ENCODE peak calls at places on chromosome 18, in seven cellular contexts. L is SK-N-SH, W is GM23338, X is PC-3, C is MM.1S, Z is HCT116, K is GM23248. Q is an unnamed sample. For H3K4me1, the result is how much of the 10 kb centered on the place peaks cover.

GRCh38 chr18:36814994-36815393 is 13.8 kb downstream of the TPGS2 start:
- DNase-seq in C (no peak), Z (no peak), X (no peak), W (no peak), K (no peak), L (no peak), Q (no peak)

GRCh38 chr18:8299054-8299708 is 310.1 kb upstream of the RAB12 start:
- DNase-seq in L (no peak), X (no peak), K (no peak), C (no peak), Z (no peak), W (no peak), Q (no peak)

GRCh38 chr18:59231877-59232276 is 11.9 kb downstream of the GRP start:
- DNase-seq in C (no peak), X (no peak), K (no peak), L (no peak), Z (no peak), W (no peak), Q (no peak)

GRCh38 chr18:75533954-75534353 is 106.5 kb upstream of the SMIM21 start:
- DNase-seq in L (no peak), C (no peak), Z (no peak), K (peak), X (no peak), W (no peak), Q (no peak)

GRCh38 chr18:49869354-49869753 is 56.0 kb upstream of the ACAA2 start:
- DNase-seq in X (no peak), W (no peak), K (no peak), L (no peak), C (no peak), Z (no peak), Q (no peak)

GRCh38 chr18:54148678-54149077 is 75.8 kb downstream of the MBD2 start:
- DNase-seq in X (no peak), Z (no peak), W (no peak), L (no peak), C (no peak), K (no peak), Q (no peak)

GRCh38 chr18:74282359-74283254 is 9.2 kb downstream of the CYB5A start:
- DNase-seq in W (peak), C (no peak), K (no peak), X (peak), L (no peak), Z (no peak), Q (no peak)

GRCh38 chr18:72991379-72991778 is 123.6 kb upstream of the NETO1 start:
- DNase-seq in W (no peak), L (no peak), X (no peak), Z (no peak), C (no peak), K (no peak), Q (no peak)

GRCh38 chr18:75025573-75025972 is 183.4 kb downstream of the PTGR3 start:
- DNase-seq in L (no peak), Z (no peak), X (no peak), C (no peak), K (no peak), W (no peak), Q (no peak)

GRCh38 chr18:14959550-14959949 is 211.6 kb downstream of the ANKRD30B start:
- DNase-seq in W (no peak), L (no peak), Z (no peak), C (no peak), X (no peak), K (no peak), Q (no peak)

GRCh38 chr18:8081267-8081666 is 514.2 kb downstream of the PTPRM start:
- DNase-seq in K (no peak), Z (no peak), C (no peak), W (no peak), L (no peak), X (no peak), Q (no peak)

GRCh38 chr18:76713432-76713831 is 108.9 kb upstream of the ZNF236 start:
- DNase-seq in C (no peak), W (no peak), K (no peak), L (no peak), Z (no peak), X (no peak), Q (no peak)

GRCh38 chr18:51132256-51132935 is 65.1 kb downstream of the MEX3C start:
- DNase-seq in K (no peak), L (no peak), W (no peak), C (no peak), Z (no peak), X (no peak), Q (no peak)

GRCh38 chr18:74768096-74768495 is 170.4 kb downstream of the ZNF407 start:
- DNase-seq in Z (no peak), L (no peak), X (no peak), C (no peak), W (no peak), K (no peak), Q (no peak)

GRCh38 chr18:75679347-75679746 is 251.8 kb upstream of the SMIM21 start:
- DNase-seq in W (no peak), L (no peak), C (no peak), K (no peak), Z (no peak), X (no peak), Q (no peak)

GRCh38 chr18:24273596-24273995 is 124.0 kb downstream of the OSBPL1A start:
- DNase-seq in K (peak), C (no peak), Z (no peak), L (no peak), X (peak), W (no peak), Q (no peak)

GRCh38 chr18:46171331-46171730 is 67.1 kb downstream of the HAUS1 start:
- DNase-seq in X (peak), C (no peak), L (no peak), K (no peak), Z (no peak), W (no peak), Q (no peak)

GRCh38 chr18:46173393-46174316 is 69.5 kb downstream of the HAUS1 start:
- DNase-seq in Z (peak), X (peak), K (peak), C (peak), W (peak), L (peak), Q (peak)

GRCh38 chr18:46169464-46169941 is 65.3 kb downstream of the HAUS1 start:
- DNase-seq in L (no peak), X (peak), K (peak), W (no peak), C (no peak), Z (no peak), Q (no peak)

GRCh38 chr18:46179306-46179705 is 75.1 kb downstream of the HAUS1 start:
- DNase-seq in W (no peak), Z (no peak), L (no peak), C (no peak), X (no peak), K (no peak), Q (no peak)

DNA sequence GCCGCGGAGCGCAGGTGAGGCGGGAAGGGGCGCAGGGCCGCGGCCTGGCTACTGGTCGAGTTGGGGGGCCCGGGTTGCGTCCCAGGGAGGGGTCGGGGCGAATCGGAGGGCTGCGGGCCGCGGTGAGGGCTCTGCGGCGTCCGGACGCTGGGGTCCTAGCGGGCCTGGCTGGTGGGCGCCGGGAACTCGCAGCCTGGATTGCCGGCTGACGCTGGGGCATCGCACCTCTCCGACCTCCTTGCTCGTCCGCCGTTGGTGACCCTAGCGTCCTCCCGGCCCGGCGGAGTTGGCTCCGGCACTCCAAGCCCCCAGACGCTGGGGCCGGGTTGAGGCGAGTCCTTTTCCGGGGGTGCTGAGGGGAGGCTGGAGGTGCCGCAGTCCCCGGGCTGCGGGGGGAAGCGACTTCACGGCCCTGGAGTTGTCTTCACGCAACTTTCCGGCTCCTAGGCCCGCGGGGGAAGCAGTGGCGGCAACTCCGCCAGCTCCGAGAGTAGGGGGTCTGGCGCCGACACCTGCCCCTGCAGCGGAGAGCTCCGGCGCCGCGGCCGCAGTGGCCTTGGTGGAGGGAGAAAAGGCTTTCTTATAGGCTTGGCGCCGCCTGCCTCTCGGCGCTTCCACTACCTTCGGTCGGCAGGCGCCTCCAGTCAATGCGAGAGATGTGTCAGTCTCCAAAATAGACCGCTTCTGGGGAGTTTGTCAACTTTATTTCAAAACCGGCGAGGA is 70.3 kb downstream of the HAUS1 start:
- DNase-seq in C (peak), Z (no peak), L (peak), K (peak), X (no peak), W (peak), Q (peak)
- TF ChIP-seq EZH2phosphoT487 in C (no peak), Z (no peak), L (no peak), K (no peak), X (no peak), W (no peak), Q (no peak)

DNA sequence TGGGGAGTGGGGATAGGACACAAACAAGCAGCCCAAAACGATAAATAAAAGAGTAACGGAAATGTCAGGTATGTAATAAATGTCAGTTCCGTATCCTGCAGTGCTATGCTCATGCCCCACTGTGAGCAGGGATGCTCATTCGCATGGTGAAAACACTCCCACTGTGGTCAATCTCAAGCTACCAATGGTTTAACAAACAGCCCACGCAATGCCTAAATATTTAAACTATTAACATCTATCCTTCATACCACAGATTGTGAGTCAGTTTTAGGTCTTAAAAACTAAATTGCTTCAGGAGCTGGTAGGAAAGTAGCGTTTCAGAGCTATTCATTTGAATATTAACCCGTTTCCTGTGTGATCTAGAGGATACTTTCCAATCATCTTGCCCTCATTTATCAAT is 207.4 kb downstream of the TCF4 start:
- DNase-seq in L (no peak), C (no peak), X (no peak), W (no peak), Z (no peak), K (peak), Q (no peak)
- H3K4me1 ChIP-seq in L (under half), C (under half), X (under half), W (under half), Z (under half), K (under half), Q (under half)

GRCh38 chr18:70578480-70578879 is 289.6 kb downstream of the SOCS6 start:
- DNase-seq in X (no peak), W (no peak), C (no peak), K (no peak), Z (no peak), L (no peak), Q (peak)
- H2AFZ ChIP-seq in X (no peak), W (no peak), C (no peak), K (no peak), Z (no peak), L (no peak), Q (peak)

GRCh38 chr18:21443776-21444464 is 156.6 kb downstream of the ESCO1 start:
- DNase-seq in K (no peak), X (no peak), Z (no peak), W (no peak), L (no peak), C (no peak), Q (no peak)

GRCh38 chr18:21441670-21442069 is 158.8 kb downstream of the ESCO1 start:
- DNase-seq in C (no peak), L (no peak), X (no peak), Z (no peak), W (no peak), K (no peak), Q (no peak)

GRCh38 chr18:21444465-21445023 is 156.0 kb downstream of the ESCO1 start:
- DNase-seq in Z (peak), X (peak), W (peak), C (peak), L (peak), K (peak), Q (peak)

DNA sequence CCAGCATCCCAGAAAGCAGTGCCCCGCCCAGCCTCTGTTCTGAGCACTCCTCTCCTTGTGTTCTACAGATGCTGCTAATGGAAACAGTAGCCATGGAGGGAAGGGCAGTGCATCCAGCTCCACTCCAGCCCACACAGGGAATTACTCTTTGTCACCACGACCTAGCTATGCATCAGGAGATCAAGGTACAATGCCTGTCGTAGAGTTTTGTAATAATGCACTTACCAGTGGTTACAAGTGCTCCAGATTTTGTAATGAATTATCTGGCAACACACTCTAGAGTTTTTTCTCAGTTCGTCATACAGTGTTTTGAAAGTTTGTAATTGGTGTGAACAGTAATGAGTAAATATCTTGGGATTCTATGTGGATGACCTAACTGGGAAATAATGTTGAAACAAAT is 161.1 kb downstream of the ESCO1 start:
- DNase-seq in W (no peak), C (no peak), L (no peak), X (peak), Z (no peak), K (peak), Q (no peak)
- TF ChIP-seq EZH2phosphoT487 in W (no peak), C (no peak), L (no peak), X (no peak), Z (no peak), K (peak), Q (no peak)

GRCh38 chr18:31774477-31774785 is 13.8 kb upstream of the SLC25A52 start:
- DNase-seq in Z (no peak), X (no peak), C (peak), W (no peak), K (no peak), L (no peak), Q (no peak)
- H3K4me1 ChIP-seq in Z (under half), X (under half), C (under half), W (under half), K (under half), L (under half), Q (under half)

GRCh38 chr18:3723554-3723953 is 273.6 kb downstream of the TGIF1 start:
- DNase-seq in X (no peak), Z (no peak), L (no peak), W (no peak), K (no peak), C (no peak), Q (no peak)
- H2AFZ ChIP-seq in X (no peak), Z (no peak), L (no peak), W (no peak), K (no peak), C (no peak), Q (no peak)

DNA sequence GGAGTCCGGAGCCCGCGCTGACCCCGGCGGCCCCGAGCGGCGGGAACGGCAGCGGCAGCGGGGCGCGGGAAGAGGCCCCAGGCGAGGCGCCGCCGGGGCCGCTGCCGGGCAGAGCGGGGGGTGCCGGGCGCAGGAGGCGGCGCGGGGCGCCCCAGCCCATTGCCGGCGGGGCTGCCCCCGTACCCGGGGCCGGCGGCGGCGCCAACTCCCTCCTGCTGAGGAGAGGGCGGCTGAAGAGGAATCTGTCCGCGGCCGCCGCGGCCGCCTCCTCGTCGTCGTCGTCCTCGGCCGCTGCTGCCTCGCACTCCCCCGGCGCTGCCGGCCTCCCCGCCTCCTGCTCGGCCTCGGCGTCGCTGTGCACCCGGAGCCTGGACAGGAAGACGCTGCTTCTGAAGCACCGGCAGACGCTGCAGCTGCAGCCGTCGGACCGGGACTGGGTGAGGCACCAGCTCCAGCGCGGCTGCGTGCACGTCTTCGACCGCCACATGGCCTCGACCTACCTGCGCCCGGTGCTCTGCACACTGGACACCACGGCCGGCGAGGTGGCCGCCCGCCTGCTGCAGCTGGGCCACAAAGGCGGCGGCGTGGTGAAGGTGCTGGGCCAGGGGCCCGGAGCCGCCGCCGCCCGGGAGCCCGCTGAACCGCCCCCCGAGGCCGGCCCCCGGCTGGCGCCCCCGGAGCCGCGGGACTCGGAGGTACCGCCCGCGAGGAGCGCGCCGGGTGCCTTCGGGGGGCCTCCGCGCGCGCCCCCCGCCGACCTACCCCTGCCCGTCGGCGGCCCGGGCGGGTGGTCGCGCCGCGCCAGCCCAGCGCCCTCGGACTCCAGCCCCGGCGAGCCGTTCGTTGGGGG is 713 bp downstream of the PHLPP1 start:
- DNase-seq in W (peak), X (peak), Z (peak), K (peak), C (peak), L (peak), Q (peak)
- TF ChIP-seq EZH2phosphoT487 in W (no peak), X (no peak), Z (no peak), K (no peak), C (no peak), L (no peak), Q (no peak)

GRCh38 chr18:39200153-39200552 is 1634.6 kb upstream of the CELF4 start:
- DNase-seq in Z (no peak), K (no peak), W (no peak), X (no peak), L (no peak), C (no peak), Q (no peak)

GRCh38 chr18:39199231-39199855 is 1633.7 kb upstream of the CELF4 start:
- DNase-seq in C (no peak), W (no peak), Z (no peak), X (no peak), L (no peak), K (no peak), Q (no peak)

DNA sequence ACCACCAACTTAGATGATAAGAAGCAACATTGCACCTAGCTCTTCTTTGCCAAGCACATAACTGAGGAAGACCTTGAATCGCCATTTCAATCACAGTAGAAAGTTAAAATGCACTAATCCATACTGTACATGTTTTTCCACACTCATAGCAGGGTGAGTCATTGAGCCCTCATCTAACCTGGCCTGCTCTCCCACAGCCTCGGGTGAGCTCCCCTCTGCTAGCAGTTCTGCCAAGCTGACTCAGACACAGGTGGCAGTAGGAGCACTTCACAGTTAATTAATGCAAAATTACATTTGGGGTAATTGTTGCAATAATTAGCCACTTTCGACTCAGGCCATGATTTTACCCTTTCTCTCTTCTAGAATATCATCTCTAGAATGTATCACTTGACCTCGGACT is 1632.8 kb upstream of the CELF4 start:
- DNase-seq in W (no peak), Z (no peak), L (no peak), C (no peak), K (peak), X (peak), Q (no peak)
- H3K4me1 ChIP-seq in W (under half), Z (under half), L (under half), C (under half), K (under half), X (under half), Q (under half)

Q was measured in neural progenitor cell.